ENCODE peak calls at places on chromosomes 11 and 22, in ten cellular contexts. B is adrenal gland; X is heart right ventricle; N is neuronal stem cell; G is ovary; O is left lung; Z is CD8-positive, alpha-beta T cell; A is CD8-positive, alpha-beta memory T cell; E is mucosa of descending colon; Q is astrocyte. F is an unnamed sample.

GRCh38 chr11:100682247-100682969 is 4.7 kb upstream of the ARHGAP42 start:
- DNase-seq in N (no peak), B (no peak), A (no peak), O (no peak), E (no peak), X (no peak), G (no peak), Q (no peak), Z (no peak), F (peak; percentile 18)

GRCh38 chr22:42299586-42300285 is 29.3 kb upstream of the TCF20 start:
- DNase-seq in N (no peak), O (peak; percentile 67), B (no peak), A (peak; percentile 46), G (no peak), E (peak; percentile 62), Q (no peak), X (peak; percentile 27), Z (peak; percentile 62), F (no peak)

GRCh38 chr22:27632451-27633295 is 168.9 kb downstream of the MN1 start:
- DNase-seq in N (no peak), G (no peak), E (no peak), Z (no peak), A (no peak), O (no peak), B (no peak), Q (peak; percentile 29), X (peak; percentile 80), F (no peak)

GRCh38 chr11:60905551-60906113 is 753 bp downstream of the PRPF19 start:
- DNase-seq in A (no peak), Q (peak; percentile 69), E (no peak), Z (no peak), N (no peak), G (no peak), B (peak; percentile 56), O (no peak), X (no peak), F (no peak)

GRCh38 chr22:20043997-20044342 is 23.1 kb downstream of the TANGO2 start:
- DNase-seq in O (no peak), G (no peak), A (no peak), B (no peak), X (no peak), Z (no peak), E (no peak), Q (no peak), N (no peak), F (no peak)

GRCh38 chr11:61076506-61077304 is 25.6 kb upstream of the CD5 start:
- DNase-seq in G (no peak), B (no peak), Q (no peak), E (no peak), X (no peak), O (no peak), Z (no peak), N (no peak), A (no peak), F (no peak)

GRCh38 chr11:32400670-32401369 is 34.5 kb downstream of the WT1 start:
- DNase-seq in Q (no peak), A (no peak), X (no peak), B (no peak), O (no peak), E (no peak), Z (no peak), G (no peak), N (no peak), F (no peak)

GRCh38 chr11:2789331-2789730 is 89.5 kb upstream of the KCNQ1OT1 start:
- DNase-seq in Q (no peak), X (peak; percentile 1), B (peak; percentile 16), O (peak; percentile 17), N (no peak), A (peak; percentile 0), G (peak; percentile 31), E (peak; percentile 17), Z (no peak), F (no peak)

GRCh38 chr11:86202013-86202336 is 42.6 kb upstream of the EED start:
- DNase-seq in B (no peak), O (no peak), E (no peak), Z (no peak), A (no peak), Q (no peak), G (no peak), N (no peak), X (no peak), F (no peak)

GRCh38 chr22:50016988-50017700 is 4.6 kb upstream of the IL17REL start:
- DNase-seq in O (no peak), X (no peak), A (no peak), G (no peak), Z (peak; percentile 58), B (no peak), E (no peak), N (no peak), Q (peak; percentile 9), F (no peak)

GRCh38 chr11:89168396-89168795 is 9.3 kb upstream of the TYR start:
- DNase-seq in G (no peak), O (no peak), Q (no peak), X (no peak), B (no peak), A (no peak), Z (no peak), N (no peak), E (no peak), F (no peak)

GRCh38 chr11:78192911-78193341 is 4.2 kb downstream of the USP35 start:
- DNase-seq in A (no peak), N (no peak), E (no peak), O (no peak), X (no peak), Q (no peak), B (no peak), G (no peak), Z (peak; percentile 33), F (no peak)

GRCh38 chr11:23903044-23903704 is 593.7 kb upstream of the LUZP2 start:
- DNase-seq in N (no peak), A (no peak), Z (no peak), B (no peak), Q (peak; percentile 94), X (no peak), G (no peak), E (no peak), O (no peak), F (no peak)

GRCh38 chr11:62857541-62857982 is 18.2 kb upstream of the WDR74 start:
- DNase-seq in B (no peak), Q (no peak), X (no peak), A (no peak), N (no peak), E (no peak), G (no peak), Z (no peak), O (no peak), F (no peak)

GRCh38 chr11:22302368-22302767 is 35.8 kb upstream of the SLC17A6 start:
- DNase-seq in E (no peak), X (no peak), G (no peak), Q (no peak), A (no peak), O (no peak), Z (no peak), B (no peak), N (no peak), F (no peak)

DNA sequence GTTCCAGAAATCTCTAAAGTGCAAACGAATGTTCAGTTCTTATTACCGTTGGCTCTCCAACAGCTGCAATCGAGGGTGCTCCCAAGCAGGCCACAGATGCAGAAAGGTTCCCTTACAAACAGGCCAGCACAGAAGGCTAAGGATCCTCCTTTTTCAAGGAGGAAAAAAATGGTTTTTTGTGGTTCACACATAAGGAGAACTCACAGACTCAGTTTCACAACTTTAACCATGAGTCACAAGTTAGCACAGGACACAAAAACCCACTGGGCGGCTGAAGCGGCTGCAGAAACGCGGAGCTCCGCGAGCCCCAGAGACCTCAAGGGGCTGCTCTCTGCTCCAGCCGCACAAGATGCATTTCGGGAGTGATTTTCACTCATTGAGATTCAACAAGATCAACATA is 98.2 kb upstream of the PRR5 start:
- DNase-seq in Q (no peak), X (no peak), E (no peak), O (no peak), G (no peak), Z (no peak), N (no peak), A (no peak), B (no peak), F (no peak)
- H3K4me3 ChIP-seq in Q (no peak overlapping the region), X (no peak overlapping the region), E (no peak overlapping the region), O (no peak overlapping the region), G (no peak overlapping the region), Z (no peak overlapping the region), N (no peak overlapping the region), A (no peak overlapping the region), B (no peak overlapping the region), F (no peak overlapping the region)

GRCh38 chr11:126423154-126423553 is 67.7 kb downstream of the ST3GAL4 start:
- DNase-seq in E (no peak), B (no peak), O (no peak), X (no peak), Z (no peak), G (no peak), Q (no peak), A (no peak), N (no peak), F (no peak)
- H3K4me1 ChIP-seq in E (peaks cover 35% of the 10 kb centered on the region), B (peaks cover 72% of the 10 kb centered on the region), O (peaks cover 5% of the 10 kb centered on the region), X (peaks cover 64% of the 10 kb centered on the region), Z (no peaks in the 10 kb centered on the region), G (peaks cover 43% of the 10 kb centered on the region), Q (no peaks in the 10 kb centered on the region), A (no peaks in the 10 kb centered on the region), N (no peaks in the 10 kb centered on the region), F (no peaks in the 10 kb centered on the region)

GRCh38 chr11:119318240-119319135 is 1.6 kb upstream of the MCAM start:
- DNase-seq in G (no peak), B (peak; percentile 53), Z (no peak), X (peak; percentile 64), N (no peak), Q (peak; percentile 71), O (no peak), E (no peak), A (no peak), F (no peak)

GRCh38 chr11:119319702-119320592 is 3.0 kb upstream of the MCAM start:
- DNase-seq in X (peak; percentile 71), Q (no peak), E (no peak), G (peak; percentile 45), A (no peak), B (no peak), O (no peak), Z (no peak), N (no peak), F (no peak)

GRCh38 chr11:119320593-119321524 is 3.9 kb upstream of the MCAM start:
- DNase-seq in Z (peak; percentile 55), O (no peak), N (no peak), G (peak; percentile 74), B (peak; percentile 44), A (peak; percentile 31), X (peak; percentile 78), E (peak; percentile 70), Q (peak; percentile 48), F (peak; percentile 80)

GRCh38 chr11:119317592-119318239 is 786 bp upstream of the MCAM start:
- DNase-seq in G (no peak), Q (no peak), E (no peak), N (no peak), O (no peak), X (no peak), Z (no peak), B (no peak), A (no peak), F (no peak)

GRCh38 chr11:119319136-119319701 is 2.3 kb upstream of the MCAM start:
- DNase-seq in A (no peak), G (no peak), O (no peak), Q (no peak), B (no peak), X (no peak), Z (no peak), N (no peak), E (no peak), F (no peak)
- H3K4me3 ChIP-seq in A (no peak overlapping the region), G (no peak overlapping the region), O (no peak overlapping the region), Q (no peak overlapping the region), B (no peak overlapping the region), X (peak overlapping the region; percentile 13), Z (no peak overlapping the region), N (no peak overlapping the region), E (no peak overlapping the region), F (no peak overlapping the region)

GRCh38 chr11:94786264-94787126 is 18.3 kb downstream of the AMOTL1 start:
- DNase-seq in E (no peak), Z (no peak), N (no peak), O (no peak), X (no peak), B (no peak), A (no peak), Q (no peak), G (no peak), F (peak; percentile 28)
- H3K4me1 ChIP-seq in E (peaks cover 7% of the 10 kb centered on the region), Z (no peaks in the 10 kb centered on the region), N (peaks cover 12% of the 10 kb centered on the region), O (peaks cover 31% of the 10 kb centered on the region), X (peaks cover 98% of the 10 kb centered on the region), B (peaks cover 45% of the 10 kb centered on the region), A (no peaks in the 10 kb centered on the region), Q (peaks cover 39% of the 10 kb centered on the region), G (peaks cover 13% of the 10 kb centered on the region), F (peaks cover 21% of the 10 kb centered on the region)

F was measured in HAP-1.